ENCODE peak calls at places on chromosomes 12 and 14, in seven cellular contexts. N, K, S, I, E, Z and J are unnamed samples.

GRCh38 chr12:5967645-5968415 is 22.8 kb upstream of the ANO2 start:
- DNase-seq in N (no peak), K (no peak), S (no peak), I (no peak), E (no peak), Z (no peak), J (no peak)

GRCh38 chr14:23950411-23951135 is 3.0 kb upstream of the DHRS4 start:
- DNase-seq in N (no peak), K (no peak), S (no peak), I (no peak), E (no peak), Z (no peak), J (no peak)

GRCh38 chr14:98470663-98471062 is 801.3 kb downstream of the BCL11B start:
- DNase-seq in N (no peak), K (no peak), S (no peak), I (no peak), E (no peak), Z (no peak), J (no peak)

GRCh38 chr14:57492859-57493258 is 798 bp downstream of the CCDC198 start:
- DNase-seq in N (no peak), K (no peak), S (no peak), I (no peak), E (peak; percentile 73), Z (no peak), J (no peak)

GRCh38 chr14:89621791-89622638 is 205.0 kb upstream of the FOXN3 start:
- DNase-seq in N (no peak), K (no peak), S (no peak), I (no peak), E (no peak), Z (no peak), J (no peak)

GRCh38 chr12:6960291-6961277 is 9.4 kb downstream of the PTPN6 start:
- DNase-seq in N (no peak), K (no peak), S (peak; percentile 58), I (peak; percentile 28), E (no peak), Z (peak; percentile 42), J (peak; percentile 77)

GRCh38 chr14:79704406-79704805 is 506.9 kb downstream of the DIO2 start:
- DNase-seq in N (no peak), K (no peak), S (no peak), I (no peak), E (no peak), Z (no peak), J (no peak)

GRCh38 chr12:4943067-4943937 is 33.6 kb downstream of the KCNA1 start:
- DNase-seq in N (no peak), K (no peak), S (no peak), I (no peak), E (no peak), Z (no peak), J (peak; percentile 71)

GRCh38 chr14:74429221-74429691 is 3.2 kb upstream of the SYNDIG1L start:
- DNase-seq in N (no peak), K (no peak), S (no peak), I (no peak), E (no peak), Z (no peak), J (no peak)

GRCh38 chr14:74427651-74428050 is 1.6 kb upstream of the SYNDIG1L start:
- DNase-seq in N (no peak), K (no peak), S (no peak), I (no peak), E (no peak), Z (no peak), J (no peak)

GRCh38 chr14:74426202-74426582 is at the start of gene SYNDIG1L:
- DNase-seq in N (no peak), K (no peak), S (no peak), I (no peak), E (no peak), Z (no peak), J (no peak)

GRCh38 chr14:74424606-74425005 is 1.4 kb downstream of the SYNDIG1L start:
- DNase-seq in N (no peak), K (no peak), S (no peak), I (no peak), E (no peak), Z (no peak), J (no peak)

DNA sequence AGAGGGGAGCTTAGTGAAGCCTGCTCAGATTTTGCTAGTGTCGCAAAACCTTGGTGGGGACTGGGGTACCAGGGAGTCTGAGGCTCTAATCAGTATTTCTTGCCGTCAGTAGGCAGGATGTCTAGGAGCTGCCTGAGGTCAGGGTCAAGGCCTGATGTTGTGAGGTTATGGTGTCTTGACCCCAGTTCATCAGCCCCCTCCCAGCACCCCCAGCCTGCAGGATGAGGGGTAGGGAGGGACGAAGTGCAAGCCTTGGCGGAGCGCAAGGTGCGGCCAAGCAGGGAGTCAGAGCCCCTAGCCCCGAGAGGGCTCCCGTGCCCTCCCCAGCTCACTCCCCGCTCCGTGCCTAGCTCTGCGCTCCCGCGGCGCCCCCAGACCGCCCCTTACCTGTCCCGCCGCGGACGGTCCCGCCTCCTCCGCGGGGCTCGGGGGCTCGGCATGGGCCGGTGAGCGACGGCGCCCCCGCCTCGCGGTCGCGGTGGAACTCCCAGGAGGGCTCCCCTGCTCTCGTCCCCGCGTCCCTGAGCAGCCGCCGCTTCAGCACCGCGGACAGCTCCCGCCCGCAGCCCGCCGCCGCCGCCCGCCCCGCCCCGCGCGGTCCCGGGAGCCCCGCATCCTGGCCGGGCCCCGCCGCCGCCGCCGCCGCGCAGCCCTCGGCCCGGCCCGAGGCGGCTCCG is 347 bp downstream of the SYNDIG1L start:
- DNase-seq in N (peak; percentile 55), K (peak; percentile 50), S (peak; percentile 28), I (peak; percentile 20), E (peak; percentile 30), Z (no peak), J (no peak)
- H3K27me3 ChIP-seq in N (peaks cover 12% of the 10 kb centered on the region), K (peaks cover 25% of the 10 kb centered on the region), S (peaks cover 44% of the 10 kb centered on the region), I (no peaks in the 10 kb centered on the region), E (peaks cover 64% of the 10 kb centered on the region), Z (peaks cover 13% of the 10 kb centered on the region), J (peaks cover 4% of the 10 kb centered on the region)

DNA sequence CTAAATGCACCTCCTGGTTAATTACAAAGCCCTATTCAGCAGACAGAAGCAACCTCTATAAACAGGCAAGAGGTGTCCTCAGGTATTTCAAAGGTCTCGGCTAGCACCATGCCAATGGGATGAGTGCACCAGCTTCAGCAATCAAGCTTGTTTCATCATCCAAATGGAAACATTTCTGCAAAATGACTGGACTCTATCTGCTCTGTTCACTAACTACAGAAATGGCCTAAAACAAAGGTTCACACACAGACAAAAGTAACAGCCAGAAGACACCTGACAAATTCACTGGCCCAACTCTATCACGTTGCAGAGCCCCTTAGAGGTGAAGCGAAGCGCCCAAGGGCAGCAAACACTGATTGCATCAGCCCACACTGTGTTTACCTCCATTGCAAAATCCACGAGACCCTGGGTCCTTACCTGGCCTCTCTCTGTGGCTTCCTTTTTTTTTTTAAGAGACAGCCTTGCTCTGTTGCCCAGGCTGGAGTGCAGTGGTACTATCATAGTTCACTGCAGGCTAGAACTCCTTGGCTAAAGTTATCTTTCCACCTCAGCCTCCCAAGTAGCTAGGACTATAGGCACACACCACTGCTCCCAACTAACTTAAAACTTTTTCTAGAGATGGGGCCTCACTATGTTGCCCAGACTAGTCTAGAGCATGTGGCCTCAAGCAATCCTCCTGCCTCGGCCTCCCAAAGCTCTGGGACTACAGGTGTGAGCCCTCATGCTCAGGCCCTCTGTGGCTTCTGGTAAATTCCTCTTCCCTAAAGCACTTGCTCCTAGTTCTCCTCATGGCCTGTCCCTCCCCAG is 8.5 kb upstream of the SYNE3 start:
- DNase-seq in N (no peak), K (no peak), S (no peak), I (no peak), E (peak; percentile 44), Z (peak; percentile 19), J (no peak)
- H3K4me3 ChIP-seq in N (no peak overlapping the region), K (no peak overlapping the region), S (no peak overlapping the region), I (no peak overlapping the region), E (no peak overlapping the region), Z (peak overlapping the region; percentile 10), J (no peak overlapping the region)

DNA sequence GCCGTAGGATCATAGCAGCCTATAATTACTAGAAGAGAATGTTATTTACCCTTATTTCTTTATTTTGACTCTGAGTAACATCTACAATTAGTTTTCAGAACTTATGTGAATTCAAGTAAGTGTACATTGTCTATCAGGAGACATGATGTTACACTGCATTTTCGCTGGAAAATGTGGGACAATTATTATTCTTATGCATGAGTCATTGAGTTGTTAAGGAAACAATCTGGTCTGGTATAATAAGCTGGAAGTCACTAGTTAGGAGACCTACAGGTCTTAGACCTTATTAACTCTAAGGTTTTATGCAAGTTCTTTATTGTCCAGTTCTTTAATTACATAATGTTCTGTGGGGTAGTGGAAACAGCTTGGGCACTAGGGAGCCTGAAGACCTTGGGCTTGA is 5.8 kb downstream of the KTN1 start:
- DNase-seq in N (no peak), K (no peak), S (no peak), I (no peak), E (peak; percentile 51), Z (no peak), J (no peak)
- TF ChIP-seq CTCF in N (no peak), K (no peak), S (no peak), I (no peak), E (no peak), Z (no peak), J (no peak)

GRCh38 chr14:24959791-24960331 is 90.1 kb downstream of the STXBP6 start:
- DNase-seq in N (no peak), K (no peak), S (peak; percentile 21), I (no peak), E (no peak), Z (no peak), J (no peak)

GRCh38 chr14:24964048-24964447 is 85.9 kb downstream of the STXBP6 start:
- DNase-seq in N (no peak), K (no peak), S (no peak), I (no peak), E (no peak), Z (no peak), J (no peak)

GRCh38 chr14:24965934-24966593 is 83.9 kb downstream of the STXBP6 start:
- DNase-seq in N (no peak), K (no peak), S (peak; percentile 37), I (no peak), E (no peak), Z (peak; percentile 40), J (no peak)

GRCh38 chr14:24960816-24961215 is 89.1 kb downstream of the STXBP6 start:
- DNase-seq in N (no peak), K (no peak), S (no peak), I (no peak), E (no peak), Z (no peak), J (no peak)

DNA sequence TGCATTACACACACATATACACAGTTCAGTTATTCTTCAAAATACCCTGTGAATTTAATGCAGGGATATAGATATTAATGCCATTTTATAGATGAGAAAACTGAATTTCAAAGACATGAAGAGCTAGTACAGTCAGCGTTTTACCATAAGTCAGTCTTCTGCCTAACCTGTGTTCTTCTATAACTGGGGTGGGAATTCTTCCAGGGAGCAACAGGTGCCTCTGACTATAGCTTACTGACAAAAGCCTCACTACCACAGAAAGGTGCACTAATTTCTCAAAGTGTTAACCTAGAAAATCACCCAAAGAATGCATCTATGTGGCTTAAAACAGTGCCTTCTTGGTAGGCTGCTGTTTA is 84.4 kb downstream of the STXBP6 start:
- DNase-seq in N (no peak), K (no peak), S (no peak), I (no peak), E (no peak), Z (no peak), J (no peak)
- H3K27me3 ChIP-seq in N (no peaks in the 10 kb centered on the region), K (no peaks in the 10 kb centered on the region), S (no peaks in the 10 kb centered on the region), I (no peaks in the 10 kb centered on the region), E (no peaks in the 10 kb centered on the region), Z (no peaks in the 10 kb centered on the region), J (no peaks in the 10 kb centered on the region)